ENCODE peak calls at places on chromosomes 5 and 9, in ten cellular contexts. F is K562; R is activated naive CD4-positive, alpha-beta T cell; E is GM12865; Z is GM04503; C is AG08396; U is effector memory CD4-positive, alpha-beta T cell; I is A172; W is ascending aorta; O is neural progenitor cell. A is an unnamed sample.

GRCh38 chr5:160441352-160441781 is 19.7 kb downstream of the PTTG1 start:
- DNase-seq in F (no peak), R (no peak), E (peak), Z (no peak), C (peak), U (no peak), I (no peak), W (no peak), O (no peak), A (no peak)

GRCh38 chr9:123507992-123508391 is 152.0 kb downstream of the CRB2 start:
- DNase-seq in F (no peak), R (no peak), E (no peak), Z (peak), C (peak), U (no peak), I (no peak), W (no peak), O (no peak), A (no peak)

GRCh38 chr9:98775831-98776441 is 20.4 kb downstream of the ANKS6 start:
- DNase-seq in F (peak), R (no peak), E (peak), Z (peak), C (peak), U (no peak), I (peak), W (no peak), O (peak), A (no peak)

GRCh38 chr9:126520453-126520852 is 93.3 kb upstream of the LMX1B start:
- DNase-seq in F (no peak), R (no peak), E (no peak), Z (no peak), C (no peak), U (no peak), I (no peak), W (no peak), O (no peak), A (no peak)

GRCh38 chr5:95281211-95281610 is 3.7 kb downstream of the MCTP1 start:
- DNase-seq in F (no peak), R (no peak), E (no peak), Z (no peak), C (peak), U (no peak), I (peak), W (no peak), O (peak), A (no peak)

GRCh38 chr9:72041775-72042194 is 18.6 kb downstream of the C9orf57 start:
- DNase-seq in F (peak), R (no peak), E (no peak), Z (peak), C (peak), U (no peak), I (peak), W (no peak), O (no peak), A (no peak)

GRCh38 chr5:151904921-151905320 is 19.7 kb downstream of the GLRA1 start:
- DNase-seq in F (no peak), R (no peak), E (no peak), Z (no peak), C (no peak), U (no peak), I (no peak), W (no peak), O (no peak), A (no peak)

GRCh38 chr5:1374680-1375055 is 29.8 kb upstream of the CLPTM1L start:
- DNase-seq in F (no peak), R (no peak), E (no peak), Z (no peak), C (no peak), U (no peak), I (peak), W (no peak), O (no peak), A (no peak)

GRCh38 chr5:35803221-35803651 is 53.5 kb upstream of the IL7R start:
- DNase-seq in F (no peak), R (no peak), E (peak), Z (peak), C (peak), U (peak), I (peak), W (no peak), O (peak), A (peak)

GRCh38 chr9:128634111-128634510 is 22.5 kb downstream of the DYNC2I2 start:
- DNase-seq in F (no peak), R (no peak), E (no peak), Z (no peak), C (no peak), U (no peak), I (no peak), W (no peak), O (no peak), A (no peak)

GRCh38 chr9:124675261-124676158 is 95.6 kb downstream of the NR6A1 start:
- DNase-seq in F (no peak), R (no peak), E (no peak), Z (no peak), C (no peak), U (no peak), I (no peak), W (no peak), O (no peak), A (no peak)

GRCh38 chr9:112020680-112021596 is 124.3 kb downstream of the UGCG start:
- DNase-seq in F (no peak), R (no peak), E (peak), Z (peak), C (no peak), U (no peak), I (peak), W (no peak), O (no peak), A (no peak)

GRCh38 chr9:123615381-123615780 is 259.4 kb downstream of the CRB2 start:
- DNase-seq in F (no peak), R (no peak), E (peak), Z (no peak), C (no peak), U (no peak), I (peak), W (no peak), O (no peak), A (no peak)

GRCh38 chr9:88694625-88695024 is 159.6 kb downstream of the NXNL2 start:
- DNase-seq in F (no peak), R (no peak), E (no peak), Z (no peak), C (peak), U (no peak), I (peak), W (no peak), O (no peak), A (no peak)